ENCODE peak calls at places on chromosomes 1 and 21, in ten cellular contexts. One of them, this sample, is unnamed.

GRCh38 chr1:65431111-65431705 is 10.7 kb downstream of the LEPR start:
- DNase-seq in left lobe of liver: no peak
- DNase-seq in activated T-helper 2 cell treated with anti-CD3 and anti-CD28 coated beads, Interferon-gamma antibody, Interleukin-2, Interleukin-4, amounts not matched to agents 10 μg/mL and 5 μg/mL and 100 μg/mL, durations not matched to agents 14 hours and 24 hours and 36 hours: no peak
- DNase-seq in T-helper 1 cell: no peak
- DNase-seq in HCT116: no peak
- DNase-seq in NCI-H1436: peak; percentile 10
- DNase-seq in tibial artery: no peak
- DNase-seq in activated CD4-positive, alpha-beta T cell treated with anti-CD3 and anti-CD28 coated beads for 24 hours: no peak
- DNase-seq in T-cell: no peak
- DNase-seq in CD8-positive, alpha-beta memory T cell: no peak
- DNase-seq in this sample: no peak

GRCh38 chr21:45504516-45505415 is 37.5 kb downstream of the SLC19A1 start:
- DNase-seq in left lobe of liver: peak; percentile 47
- DNase-seq in activated T-helper 2 cell treated with anti-CD3 and anti-CD28 coated beads, Interferon-gamma antibody, Interleukin-2, Interleukin-4, amounts not matched to agents 10 μg/mL and 5 μg/mL and 100 μg/mL, durations not matched to agents 14 hours and 24 hours and 36 hours: no peak
- DNase-seq in T-helper 1 cell: no peak
- DNase-seq in HCT116: no peak
- DNase-seq in NCI-H1436: no peak
- DNase-seq in tibial artery: no peak
- DNase-seq in activated CD4-positive, alpha-beta T cell treated with anti-CD3 and anti-CD28 coated beads for 24 hours: no peak
- DNase-seq in T-cell: no peak
- DNase-seq in CD8-positive, alpha-beta memory T cell: peak; percentile 45
- DNase-seq in this sample: no peak

GRCh38 chr1:3402258-3403010 is 52.0 kb upstream of the ARHGEF16 start:
- DNase-seq in left lobe of liver: no peak
- DNase-seq in activated T-helper 2 cell treated with anti-CD3 and anti-CD28 coated beads, Interferon-gamma antibody, Interleukin-2, Interleukin-4, amounts not matched to agents 10 μg/mL and 5 μg/mL and 100 μg/mL, durations not matched to agents 14 hours and 24 hours and 36 hours: no peak
- DNase-seq in T-helper 1 cell: no peak
- DNase-seq in HCT116: no peak
- DNase-seq in NCI-H1436: no peak
- DNase-seq in tibial artery: no peak
- DNase-seq in activated CD4-positive, alpha-beta T cell treated with anti-CD3 and anti-CD28 coated beads for 24 hours: no peak
- DNase-seq in T-cell: no peak
- DNase-seq in CD8-positive, alpha-beta memory T cell: no peak
- DNase-seq in this sample: no peak

GRCh38 chr1:44725309-44725698 is 5.7 kb downstream of the RNU5D-1 start:
- DNase-seq in left lobe of liver: no peak
- DNase-seq in activated T-helper 2 cell treated with anti-CD3 and anti-CD28 coated beads, Interferon-gamma antibody, Interleukin-2, Interleukin-4, amounts not matched to agents 10 μg/mL and 5 μg/mL and 100 μg/mL, durations not matched to agents 14 hours and 24 hours and 36 hours: no peak
- DNase-seq in T-helper 1 cell: no peak
- DNase-seq in HCT116: no peak
- DNase-seq in NCI-H1436: no peak
- DNase-seq in tibial artery: no peak
- DNase-seq in activated CD4-positive, alpha-beta T cell treated with anti-CD3 and anti-CD28 coated beads for 24 hours: no peak
- DNase-seq in T-cell: no peak
- DNase-seq in CD8-positive, alpha-beta memory T cell: no peak
- DNase-seq in this sample: no peak

GRCh38 chr1:61058477-61059245 is 23.7 kb upstream of the NFIA start:
- DNase-seq in left lobe of liver: no peak
- DNase-seq in activated T-helper 2 cell treated with anti-CD3 and anti-CD28 coated beads, Interferon-gamma antibody, Interleukin-2, Interleukin-4, amounts not matched to agents 10 μg/mL and 5 μg/mL and 100 μg/mL, durations not matched to agents 14 hours and 24 hours and 36 hours: no peak
- DNase-seq in T-helper 1 cell: no peak
- DNase-seq in HCT116: no peak
- DNase-seq in NCI-H1436: no peak
- DNase-seq in tibial artery: no peak
- DNase-seq in activated CD4-positive, alpha-beta T cell treated with anti-CD3 and anti-CD28 coated beads for 24 hours: no peak
- DNase-seq in T-cell: no peak
- DNase-seq in CD8-positive, alpha-beta memory T cell: no peak
- DNase-seq in this sample: no peak

GRCh38 chr1:47627016-47627415 is 189.2 kb downstream of the FOXD2 start:
- DNase-seq in left lobe of liver: no peak
- DNase-seq in activated T-helper 2 cell treated with anti-CD3 and anti-CD28 coated beads, Interferon-gamma antibody, Interleukin-2, Interleukin-4, amounts not matched to agents 10 μg/mL and 5 μg/mL and 100 μg/mL, durations not matched to agents 14 hours and 24 hours and 36 hours: no peak
- DNase-seq in T-helper 1 cell: no peak
- DNase-seq in HCT116: no peak
- DNase-seq in NCI-H1436: no peak
- DNase-seq in tibial artery: no peak
- DNase-seq in activated CD4-positive, alpha-beta T cell treated with anti-CD3 and anti-CD28 coated beads for 24 hours: no peak
- DNase-seq in T-cell: no peak
- DNase-seq in CD8-positive, alpha-beta memory T cell: no peak
- DNase-seq in this sample: peak; percentile 10

GRCh38 chr1:162070094-162070748 is 730 bp downstream of the NOS1AP start:
- DNase-seq in left lobe of liver: no peak
- DNase-seq in activated T-helper 2 cell treated with anti-CD3 and anti-CD28 coated beads, Interferon-gamma antibody, Interleukin-2, Interleukin-4, amounts not matched to agents 10 μg/mL and 5 μg/mL and 100 μg/mL, durations not matched to agents 14 hours and 24 hours and 36 hours: no peak
- DNase-seq in T-helper 1 cell: no peak
- DNase-seq in HCT116: no peak
- DNase-seq in NCI-H1436: no peak
- DNase-seq in tibial artery: no peak
- DNase-seq in activated CD4-positive, alpha-beta T cell treated with anti-CD3 and anti-CD28 coated beads for 24 hours: no peak
- DNase-seq in T-cell: peak; percentile 8
- DNase-seq in CD8-positive, alpha-beta memory T cell: peak; percentile 47
- DNase-seq in this sample: no peak

GRCh38 chr1:173430707-173431662 is 46.1 kb upstream of the PRDX6 start:
- DNase-seq in left lobe of liver: peak; percentile 85
- DNase-seq in activated T-helper 2 cell treated with anti-CD3 and anti-CD28 coated beads, Interferon-gamma antibody, Interleukin-2, Interleukin-4, amounts not matched to agents 10 μg/mL and 5 μg/mL and 100 μg/mL, durations not matched to agents 14 hours and 24 hours and 36 hours: peak; percentile 75
- DNase-seq in T-helper 1 cell: peak; percentile 65
- DNase-seq in HCT116: peak; percentile 84
- DNase-seq in NCI-H1436: peak; percentile 60
- DNase-seq in tibial artery: peak; percentile 94
- DNase-seq in activated CD4-positive, alpha-beta T cell treated with anti-CD3 and anti-CD28 coated beads for 24 hours: peak; percentile 87
- DNase-seq in T-cell: peak; percentile 86
- DNase-seq in CD8-positive, alpha-beta memory T cell: peak; percentile 89
- DNase-seq in this sample: peak; percentile 81

GRCh38 chr1:165842363-165843129 is 15.1 kb downstream of the UCK2 start:
- DNase-seq in left lobe of liver: no peak
- DNase-seq in activated T-helper 2 cell treated with anti-CD3 and anti-CD28 coated beads, Interferon-gamma antibody, Interleukin-2, Interleukin-4, amounts not matched to agents 10 μg/mL and 5 μg/mL and 100 μg/mL, durations not matched to agents 14 hours and 24 hours and 36 hours: peak; percentile 21
- DNase-seq in T-helper 1 cell: no peak
- DNase-seq in HCT116: no peak
- DNase-seq in NCI-H1436: no peak
- DNase-seq in tibial artery: no peak
- DNase-seq in activated CD4-positive, alpha-beta T cell treated with anti-CD3 and anti-CD28 coated beads for 24 hours: no peak
- DNase-seq in T-cell: no peak
- DNase-seq in CD8-positive, alpha-beta memory T cell: no peak
- DNase-seq in this sample: no peak

GRCh38 chr21:27425574-27425973 is 458.7 kb upstream of the ADAMTS5 start:
- DNase-seq in left lobe of liver: no peak
- DNase-seq in activated T-helper 2 cell treated with anti-CD3 and anti-CD28 coated beads, Interferon-gamma antibody, Interleukin-2, Interleukin-4, amounts not matched to agents 10 μg/mL and 5 μg/mL and 100 μg/mL, durations not matched to agents 14 hours and 24 hours and 36 hours: no peak
- DNase-seq in T-helper 1 cell: no peak
- DNase-seq in HCT116: no peak
- DNase-seq in NCI-H1436: no peak
- DNase-seq in tibial artery: no peak
- DNase-seq in activated CD4-positive, alpha-beta T cell treated with anti-CD3 and anti-CD28 coated beads for 24 hours: no peak
- DNase-seq in T-cell: no peak
- DNase-seq in CD8-positive, alpha-beta memory T cell: no peak
- DNase-seq in this sample: no peak